ENCODE peak calls at places on chromosomes 5 and 9, in ten cellular contexts. I is IMR-90; G is osteoblast; F is testis; H is upper lobe of right lung; Q is cardiac muscle cell; E is A673; X is CD4-positive, alpha-beta memory T cell; S is lung; L is body of pancreas. V is an unnamed sample. For H3K36me3, the result is how much of the 10 kb centered on the place peaks cover.

GRCh38 chr9:27441741-27442070 is 82.4 kb upstream of the IFNK start:
- DNase-seq in F (no peak), L (no peak), H (no peak), G (no peak), I (no peak), X (no peak), S (no peak), E (no peak), Q (no peak), V (no peak)

GRCh38 chr5:42037379-42037932 is 112.4 kb downstream of the FBXO4 start:
- DNase-seq in S (no peak), G (no peak), X (no peak), F (no peak), E (no peak), L (no peak), I (no peak), H (no peak), Q (no peak), V (no peak)

GRCh38 chr9:10251490-10251889 is 361.3 kb downstream of the PTPRD start:
- DNase-seq in L (no peak), G (no peak), S (no peak), X (no peak), H (no peak), E (no peak), I (peak), F (no peak), Q (no peak), V (no peak)

GRCh38 chr9:97761066-97761598 is 64.0 kb upstream of the XPA start:
- DNase-seq in S (no peak), E (no peak), G (no peak), F (no peak), X (no peak), Q (no peak), I (no peak), L (no peak), H (no peak), V (no peak)

GRCh38 chr5:9173281-9174048 is 372.4 kb downstream of the SEMA5A start:
- DNase-seq in G (peak), E (no peak), S (no peak), X (no peak), Q (no peak), L (no peak), F (no peak), H (no peak), I (peak), V (no peak)

GRCh38 chr5:72353046-72353445 is 32.9 kb downstream of the PTCD2 start:
- DNase-seq in I (peak), G (peak), H (no peak), S (no peak), L (no peak), X (no peak), F (no peak), E (no peak), Q (no peak), V (no peak)

GRCh38 chr5:115624994-115625393 is 842 bp downstream of the TMED7 start:
- DNase-seq in L (no peak), X (peak), E (peak), H (no peak), G (no peak), F (no peak), S (no peak), I (no peak), Q (no peak), V (no peak)

GRCh38 chr9:117466111-117466510 is 51.3 kb upstream of the ASTN2 start:
- DNase-seq in G (peak), Q (no peak), X (no peak), E (no peak), F (no peak), S (no peak), I (no peak), L (no peak), H (no peak), V (no peak)

GRCh38 chr9:69750085-69750484 is 9.7 kb downstream of the PTAR1 start:
- DNase-seq in S (no peak), E (no peak), I (no peak), F (no peak), Q (no peak), H (no peak), L (no peak), G (no peak), X (no peak), V (no peak)

GRCh38 chr9:126464694-126465441 is 138.2 kb downstream of the MVB12B start:
- DNase-seq in X (no peak), I (no peak), Q (no peak), F (no peak), G (no peak), H (peak), E (peak), L (no peak), S (no peak), V (peak)

GRCh38 chr5:149611327-149611726 is 30.0 kb downstream of the ARHGEF37 start:
- DNase-seq in G (peak), S (no peak), L (no peak), F (no peak), I (peak), X (no peak), Q (no peak), H (no peak), E (no peak), V (no peak)
- H3K36me3 ChIP-seq in G (under half), S (under half), L (under half), F (under half), I (under half), X (under half), Q (under half), H (under half), E (under half), V (under half)

DNA sequence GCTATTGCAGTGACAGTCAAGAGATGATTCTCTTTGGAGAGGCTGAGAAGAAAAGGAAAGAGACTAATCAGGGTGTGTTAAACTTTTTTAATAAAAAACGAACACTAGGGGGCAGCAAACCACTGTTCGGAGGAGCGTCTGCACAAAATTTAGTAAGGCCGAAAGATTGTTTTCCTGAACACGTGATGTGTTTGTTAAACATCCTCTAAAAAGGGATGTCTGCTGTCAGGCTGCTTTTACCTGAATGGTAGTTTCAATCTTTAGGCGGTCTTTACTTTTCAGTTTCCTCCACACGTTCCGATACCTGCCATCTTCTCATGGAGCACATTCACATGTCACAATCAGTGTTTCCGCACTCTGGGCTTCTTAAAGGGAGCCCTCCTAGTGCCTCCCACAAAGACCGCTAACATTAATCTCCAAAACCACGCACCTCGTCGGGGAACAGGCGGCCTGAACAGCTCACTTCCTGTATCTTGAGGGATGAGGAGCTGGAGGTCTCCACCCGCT is 125.2 kb downstream of the GPBP1 start:
- DNase-seq in E (peak), G (no peak), Q (peak), F (peak), L (peak), I (peak), H (no peak), X (peak), S (peak), V (no peak)
- H3K27ac ChIP-seq in E (no peak), G (peak), Q (no peak), F (no peak), L (no peak), I (peak), H (no peak), X (peak), S (no peak), V (no peak)

GRCh38 chr9:14298607-14299022 is 15.3 kb downstream of the NFIB start:
- DNase-seq in S (no peak), X (no peak), G (no peak), L (no peak), F (no peak), E (no peak), H (no peak), Q (no peak), I (no peak), V (no peak)
- H3K36me3 ChIP-seq in S (under half), X (under half), G (under half), L (under half), F (under half), E (under half), H (under half), Q (under half), I (under half), V (under half)

DNA sequence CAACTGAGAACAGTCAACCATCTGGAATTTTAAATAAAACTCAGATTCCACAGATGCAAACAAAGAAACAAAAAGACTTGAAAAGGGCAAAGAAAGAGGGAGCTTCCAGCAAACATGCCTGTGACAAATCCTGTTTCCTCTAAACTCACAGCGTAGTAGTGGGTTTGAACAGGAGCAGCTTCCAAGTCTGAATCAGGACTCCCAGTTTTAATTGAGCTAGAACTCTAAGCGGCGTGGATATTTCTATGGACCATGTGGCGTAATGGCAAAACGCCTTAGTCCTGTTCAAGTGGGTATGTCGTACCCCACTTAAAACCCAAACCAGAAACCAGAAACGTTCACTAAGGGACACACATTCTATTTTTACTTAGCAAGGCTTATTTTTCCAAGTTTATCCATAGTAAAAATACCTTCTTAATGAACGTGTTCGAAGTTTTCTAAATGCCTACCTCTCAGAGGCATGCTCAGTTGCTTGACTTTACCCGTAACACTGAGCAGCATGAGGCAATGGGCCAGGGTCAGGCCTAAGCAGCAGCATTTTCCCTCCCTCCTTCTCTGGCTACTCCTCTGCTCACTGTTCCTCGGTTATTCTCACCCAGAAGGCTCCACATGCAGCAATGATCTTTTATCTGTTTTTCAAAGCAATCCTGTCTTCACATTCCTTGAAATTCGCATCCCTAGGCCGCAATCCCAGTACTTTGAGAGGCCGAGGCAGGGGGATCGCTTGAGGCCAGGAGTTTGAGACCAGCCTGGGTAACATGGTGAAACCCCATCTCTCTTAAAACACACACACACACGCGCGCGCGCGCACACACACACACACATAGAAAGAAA is 77.9 kb downstream of the FNBP1 start:
- DNase-seq in S (no peak), F (peak), G (peak), I (peak), L (no peak), X (no peak), E (peak), Q (no peak), H (peak), V (no peak)
- H3K27ac ChIP-seq in S (peak), F (peak), G (peak), I (peak), L (no peak), X (peak), E (peak), Q (peak), H (peak), V (peak)

DNA sequence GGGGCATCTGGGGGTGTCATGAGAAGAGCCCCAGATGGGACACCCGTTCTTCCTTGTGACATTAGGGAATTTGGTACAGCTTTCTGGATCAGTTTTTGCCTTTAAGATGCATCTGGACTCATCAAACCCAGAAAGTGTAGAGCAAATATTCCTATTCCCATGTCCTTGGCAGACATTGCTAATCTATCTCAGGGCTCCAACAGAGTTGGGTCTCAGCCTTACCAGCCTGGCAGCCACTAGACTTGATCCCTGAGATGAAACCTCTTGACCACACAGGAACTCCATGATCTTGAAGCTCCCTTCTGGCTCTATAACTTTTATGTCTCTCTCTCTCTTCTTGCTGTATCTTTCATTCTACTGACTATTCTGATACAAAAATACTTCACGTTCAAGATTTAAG is 35.7 kb downstream of the ERGIC1 start:
- DNase-seq in H (no peak), F (no peak), G (no peak), L (no peak), E (no peak), S (no peak), X (no peak), I (no peak), Q (no peak), V (no peak)
- H3K36me3 ChIP-seq in H (under half), F (under half), G (under half), L (under half), E (under half), S (under half), X (under half), I (under half), Q (under half), V (under half)

GRCh38 chr9:98867434-98868168 is 60.1 kb downstream of the GALNT12 start:
- DNase-seq in S (peak), F (peak), H (no peak), L (peak), Q (no peak), X (no peak), I (peak), G (no peak), E (no peak), V (peak)
- H3K27ac ChIP-seq in S (peak), F (peak), H (peak), L (peak), Q (no peak), X (no peak), I (peak), G (peak), E (no peak), V (no peak)

V was measured in aorta.